ENCODE peak calls at places on chromosomes 1 and 21, in six cellular contexts. O, J, S, K, E and Y are unnamed samples.

GRCh38 chr1:38062361-38063288 is 16.0 kb upstream of the POU3F1 start:
- DNase-seq in E (no peak), S (no peak), J (no peak), O (no peak), K (no peak), Y (no peak)

GRCh38 chr1:88371396-88371795 is 312.7 kb upstream of the PKN2 start:
- DNase-seq in E (no peak), J (no peak), S (peak), O (no peak), K (no peak), Y (no peak)

GRCh38 chr1:11414921-11415538 is 63.9 kb upstream of the DISP3 start:
- DNase-seq in S (no peak), O (no peak), K (no peak), E (no peak), J (no peak), Y (no peak)

GRCh38 chr1:111489604-111490003 is 13.8 kb downstream of the ADORA3 start:
- DNase-seq in E (no peak), K (no peak), S (no peak), O (no peak), J (peak), Y (no peak)

GRCh38 chr1:41516168-41516961 is 31.9 kb upstream of the EDN2 start:
- DNase-seq in K (peak), O (peak), E (peak), S (peak), J (peak), Y (peak)

GRCh38 chr1:81453345-81453703 is 347.4 kb upstream of the ADGRL2 start:
- DNase-seq in E (no peak), S (no peak), J (no peak), K (no peak), O (no peak), Y (no peak)

GRCh38 chr1:111747282-111747734 is 8.1 kb upstream of the INKA2 start:
- DNase-seq in E (no peak), K (peak), J (peak), S (peak), O (peak), Y (peak)

GRCh38 chr1:107750364-107750959 is 214.5 kb downstream of the VAV3 start:
- DNase-seq in J (peak), E (peak), S (peak), K (peak), O (peak), Y (peak)

GRCh38 chr1:195733408-195733807 is 874.8 kb downstream of the KCNT2 start:
- DNase-seq in S (peak), K (no peak), E (no peak), O (no peak), J (no peak), Y (no peak)

GRCh38 chr1:109657970-109658369 is 2.1 kb downstream of the GSTM4 start:
- DNase-seq in J (no peak), O (no peak), K (no peak), S (no peak), E (no peak), Y (peak)

GRCh38 chr1:231991231-231991630 is 364.6 kb downstream of the DISC1 start:
- DNase-seq in O (peak), E (no peak), J (no peak), S (no peak), K (peak), Y (no peak)

GRCh38 chr1:66276229-66276628 is 257.7 kb upstream of the SGIP1 start:
- DNase-seq in S (no peak), J (no peak), K (no peak), O (no peak), E (no peak), Y (no peak)

GRCh38 chr1:203282720-203283542 is 22.4 kb upstream of the BTG2 start:
- DNase-seq in E (no peak), S (no peak), O (no peak), J (no peak), K (no peak), Y (no peak)

GRCh38 chr1:150626150-150626549 is 3.3 kb downstream of the ENSA start:
- DNase-seq in J (no peak), K (no peak), S (peak), O (no peak), E (peak), Y (no peak)

GRCh38 chr1:39154553-39155361 is 49.7 kb upstream of the MACF1 start:
- DNase-seq in S (peak), J (peak), O (no peak), K (no peak), E (no peak), Y (no peak)

GRCh38 chr1:219446288-219446687 is 166.6 kb downstream of the ZC3H11B start:
- DNase-seq in S (no peak), J (no peak), O (no peak), K (peak), E (no peak), Y (no peak)

GRCh38 chr21:38942617-38943245 is 137.0 kb downstream of the ETS2 start:
- DNase-seq in E (peak), S (no peak), K (no peak), J (no peak), O (no peak), Y (no peak)

GRCh38 chr21:38948981-38949380 is 143.3 kb downstream of the ETS2 start:
- DNase-seq in O (no peak), E (no peak), J (no peak), K (no peak), S (no peak), Y (no peak)

GRCh38 chr21:38945536-38946245 is 140.0 kb downstream of the ETS2 start:
- DNase-seq in J (no peak), E (no peak), O (no peak), S (no peak), K (peak), Y (peak)

GRCh38 chr21:38948377-38948776 is 142.6 kb downstream of the ETS2 start:
- DNase-seq in K (no peak), S (peak), J (no peak), O (no peak), E (no peak), Y (no peak)

GRCh38 chr21:38944903-38945302 is 139.2 kb downstream of the ETS2 start:
- DNase-seq in J (no peak), S (no peak), O (no peak), K (peak), E (no peak), Y (no peak)
- TF ChIP-seq CTCF in J (no peak), S (no peak), O (no peak), K (peak), E (no peak), Y (no peak)

DNA sequence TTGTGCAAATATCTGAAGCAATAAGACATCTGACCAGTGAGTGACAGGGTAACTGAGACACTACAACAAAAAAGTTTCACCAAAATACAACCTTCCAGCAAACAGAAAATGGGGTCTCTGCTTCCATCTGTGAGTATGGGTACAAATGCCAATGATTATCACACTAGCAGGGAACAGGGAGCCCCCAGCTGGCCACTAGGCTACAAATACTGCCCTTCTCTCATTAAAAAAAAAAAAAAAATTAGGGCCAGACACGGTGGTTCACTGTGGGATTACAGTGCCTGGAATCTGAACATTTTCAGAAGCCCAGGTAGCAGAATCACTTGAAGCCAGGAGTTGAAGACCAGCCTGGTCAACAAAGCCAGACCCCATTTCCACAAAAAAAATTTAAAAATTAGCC is 48.4 kb upstream of the EDARADD start:
- DNase-seq in O (no peak), E (no peak), S (no peak), K (peak), J (no peak), Y (no peak)
- TF ChIP-seq CTCF in O (peak), E (peak), S (no peak), K (peak), J (no peak), Y (no peak)

DNA sequence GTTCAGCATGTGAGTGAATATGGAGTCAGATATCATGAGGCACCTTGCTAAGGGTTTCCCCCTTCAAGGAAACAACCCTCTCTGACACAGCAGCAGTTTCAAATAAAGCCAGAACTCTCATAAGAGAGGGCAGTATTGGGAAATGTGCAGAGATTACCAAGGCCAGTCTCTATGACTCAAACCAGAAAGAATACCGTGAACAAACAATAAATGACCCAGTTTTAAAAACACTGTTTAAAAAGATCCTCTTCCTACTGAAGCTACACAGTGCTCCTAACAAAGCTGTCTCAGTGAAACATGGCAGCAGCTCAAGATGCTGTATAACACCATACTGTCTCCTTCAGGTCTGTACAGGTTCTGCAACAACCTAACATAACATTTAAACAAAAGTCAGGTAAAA is 102.6 kb downstream of the KIAA0319L start:
- DNase-seq in J (no peak), S (peak), K (no peak), E (no peak), O (no peak), Y (no peak)
- TF ChIP-seq CTCF in J (no peak), S (peak), K (no peak), E (no peak), O (no peak), Y (no peak)

GRCh38 chr1:118716775-118717174 is 271.4 kb downstream of the TBX15 start:
- DNase-seq in S (peak), J (no peak), E (no peak), K (peak), O (no peak), Y (no peak)
- TF ChIP-seq CTCF in S (no peak), J (no peak), E (no peak), K (peak), O (no peak), Y (no peak)

GRCh38 chr1:156336242-156336641 is 1.9 kb downstream of the CCT3 start:
- DNase-seq in O (no peak), J (no peak), S (peak), E (no peak), K (peak), Y (no peak)
- TF ChIP-seq CTCF in O (peak), J (no peak), S (peak), E (no peak), K (peak), Y (no peak)

GRCh38 chr1:114344656-114345055 is 166.3 kb downstream of the TRIM33 start:
- DNase-seq in E (no peak), S (no peak), J (no peak), O (no peak), K (no peak), Y (no peak)
- TF ChIP-seq CTCF in E (no peak), S (no peak), J (no peak), O (no peak), K (no peak), Y (no peak)

DNA sequence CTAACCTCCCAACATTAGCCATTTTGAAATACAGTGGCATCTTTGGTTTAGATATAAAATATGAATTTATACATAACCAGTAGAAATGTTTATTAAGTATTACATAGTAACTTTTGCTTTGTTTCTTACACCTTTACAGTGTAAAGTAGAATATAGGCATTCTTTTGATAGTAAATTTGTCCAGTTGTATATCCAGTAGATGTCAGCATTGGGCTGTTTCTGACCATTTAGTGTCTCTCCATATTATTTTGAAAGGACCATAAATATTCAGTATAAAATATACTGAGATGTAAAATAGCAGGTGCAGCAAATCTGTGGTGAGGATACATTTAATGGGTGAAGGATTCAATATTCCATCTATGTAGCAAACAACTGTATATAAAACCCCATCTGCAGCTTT is 115.8 kb upstream of the ZRANB2 start:
- DNase-seq in O (peak), J (no peak), S (peak), K (no peak), E (no peak), Y (no peak)
- TF ChIP-seq CTCF in O (peak), J (peak), S (peak), K (peak), E (peak), Y (peak)